ENCODE peak calls at places on chromosomes 13 and 19, in seven cellular contexts. K is A549, U is neural progenitor cell, S is mammary epithelial cell, G is pancreas, W is heart right ventricle, L is HCT116. Z is an unnamed sample.

GRCh38 chr19:14413355-14413754 is 5.8 kb downstream of the DDX39A start:
- DNase-seq in K (no peak), U (no peak), S (no peak), G (no peak), W (no peak), L (no peak), Z (no peak)

GRCh38 chr13:90443268-90443667 is 904.2 kb upstream of the MIR17HG start:
- DNase-seq in K (no peak), U (no peak), S (no peak), G (no peak), W (no peak), L (no peak), Z (no peak)

GRCh38 chr13:32659736-32660135 is 73.5 kb downstream of the PDS5B start:
- DNase-seq in K (no peak), U (no peak), S (no peak), G (no peak), W (no peak), L (no peak), Z (no peak)

GRCh38 chr13:46983881-46984280 is 87.0 kb upstream of the HTR2A start:
- DNase-seq in K (no peak), U (no peak), S (peak), G (no peak), W (no peak), L (no peak), Z (no peak)

GRCh38 chr19:35528218-35529038 is at the start of gene SBSN:
- DNase-seq in K (no peak), U (no peak), S (peak), G (no peak), W (no peak), L (no peak), Z (no peak)

GRCh38 chr19:4679416-4679815 is 9.3 kb upstream of the MYDGF start:
- DNase-seq in K (no peak), U (no peak), S (no peak), G (no peak), W (no peak), L (no peak), Z (no peak)

GRCh38 chr19:1690570-1691307 is 38.3 kb upstream of the TCF3 start:
- DNase-seq in K (no peak), U (peak), S (peak), G (no peak), W (no peak), L (no peak), Z (no peak)

GRCh38 chr19:16266586-16266942 is 58.1 kb upstream of the KLF2 start:
- DNase-seq in K (no peak), U (no peak), S (no peak), G (no peak), W (no peak), L (no peak), Z (no peak)

GRCh38 chr13:59425211-59425721 is 738.5 kb downstream of the DIAPH3 start:
- DNase-seq in K (no peak), U (no peak), S (no peak), G (no peak), W (no peak), L (no peak), Z (no peak)

GRCh38 chr13:31012285-31013024 is 80.0 kb downstream of the TEX26 start:
- DNase-seq in K (peak), U (peak), S (no peak), G (no peak), W (no peak), L (no peak), Z (no peak)
- TF ChIP-seq CTCF in K (peak), U (peak), S (peak), G (no peak), W (no peak), L (peak), Z (no peak)

GRCh38 chr19:45528744-45529453 is 21.6 kb downstream of the VASP start:
- DNase-seq in K (no peak), U (peak), S (no peak), G (peak), W (no peak), L (no peak), Z (peak)
- H3K4me3 ChIP-seq in K (no peak), U (peak), S (no peak), G (peak), W (peak), L (no peak), Z (peak)

GRCh38 chr19:34480491-34480890 is 1.1 kb upstream of the WTIP start:
- DNase-seq in K (no peak), U (no peak), S (no peak), G (no peak), W (no peak), L (no peak), Z (no peak)

GRCh38 chr19:34482380-34483250 is 1.1 kb downstream of the WTIP start:
- DNase-seq in K (peak), U (peak), S (peak), G (no peak), W (peak), L (no peak), Z (no peak)

GRCh38 chr19:34484328-34484727 is 2.8 kb downstream of the WTIP start:
- DNase-seq in K (no peak), U (no peak), S (no peak), G (no peak), W (peak), L (no peak), Z (no peak)

GRCh38 chr19:34480971-34481821 is at the start of gene WTIP:
- DNase-seq in K (peak), U (peak), S (peak), G (no peak), W (peak), L (peak), Z (peak)

GRCh38 chr19:34481861-34482379 is 362 bp downstream of the WTIP start:
- DNase-seq in K (peak), U (no peak), S (peak), G (no peak), W (peak), L (no peak), Z (peak)
- H3K27ac ChIP-seq in K (peak), U (no peak), S (no peak), G (no peak), W (peak), L (peak), Z (peak)

GRCh38 chr13:106151056-106151699 is 384.3 kb downstream of the EFNB2 start:
- DNase-seq in K (peak), U (peak), S (peak), G (no peak), W (no peak), L (peak), Z (no peak)

GRCh38 chr13:106145070-106145469 is 390.4 kb downstream of the EFNB2 start:
- DNase-seq in K (no peak), U (no peak), S (no peak), G (no peak), W (no peak), L (no peak), Z (no peak)

GRCh38 chr13:106143392-106143791 is 392.1 kb downstream of the EFNB2 start:
- DNase-seq in K (no peak), U (no peak), S (no peak), G (no peak), W (no peak), L (no peak), Z (no peak)

GRCh38 chr13:106143930-106144709 is 391.3 kb downstream of the EFNB2 start:
- DNase-seq in K (no peak), U (no peak), S (peak), G (no peak), W (no peak), L (peak), Z (no peak)

DNA sequence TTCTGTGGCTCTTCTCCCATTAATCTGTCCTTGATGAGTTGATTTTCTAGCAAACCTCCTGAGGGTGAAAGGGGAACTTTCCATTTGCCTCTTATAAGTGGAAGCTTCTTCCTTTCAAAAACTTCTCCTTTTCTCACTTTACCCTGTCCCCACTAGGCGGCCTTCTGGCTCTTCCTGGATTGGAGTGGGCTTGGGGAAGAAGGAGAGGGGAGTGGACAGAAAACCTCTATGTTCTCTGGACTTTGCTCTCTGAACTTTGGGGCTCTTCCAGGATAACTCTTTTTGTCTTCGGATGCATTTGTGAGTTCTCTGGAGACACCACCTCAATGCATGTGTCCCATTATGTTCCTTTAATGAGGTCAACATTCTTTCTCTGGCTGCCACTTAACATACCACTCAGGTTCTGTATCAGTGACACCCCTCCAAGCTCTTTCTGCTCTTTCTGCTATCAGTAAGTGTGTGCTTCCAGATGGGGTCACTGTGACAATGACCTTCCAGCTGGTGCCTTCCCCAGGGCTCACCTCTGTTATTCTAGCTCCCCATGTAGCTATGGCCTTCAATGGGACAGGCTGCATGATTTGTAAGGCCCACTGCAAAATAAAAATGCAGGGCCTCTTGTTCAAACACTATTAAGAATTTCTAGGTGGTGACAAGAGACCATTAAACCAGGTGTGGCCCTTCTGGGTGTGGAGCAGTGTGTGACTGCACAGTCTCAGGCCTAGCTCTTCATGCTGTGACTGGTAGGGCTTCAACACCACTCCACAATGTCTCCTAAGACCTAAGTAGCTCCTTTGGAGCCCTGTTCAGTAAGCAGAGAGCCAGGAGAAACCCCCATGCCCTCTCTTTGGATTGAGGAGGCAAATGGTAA is 389.2 kb downstream of the EFNB2 start:
- DNase-seq in K (no peak), U (no peak), S (no peak), G (no peak), W (no peak), L (no peak), Z (no peak)
- TF ChIP-seq CTCF in K (no peak), U (no peak), S (no peak), G (no peak), W (no peak), L (no peak), Z (no peak)

GRCh38 chr19:55058781-55059610 is 4.0 kb downstream of the RDH13 start:
- DNase-seq in K (no peak), U (no peak), S (no peak), G (no peak), W (no peak), L (no peak), Z (no peak)
- H3K4me3 ChIP-seq in K (no peak), U (no peak), S (no peak), G (no peak), W (no peak), L (no peak), Z (no peak)

GRCh38 chr13:51328488-51328887 is 11.0 kb upstream of the SERPINE3 start:
- DNase-seq in K (no peak), U (peak), S (no peak), G (no peak), W (no peak), L (no peak), Z (no peak)
- H3K27ac ChIP-seq in K (no peak), U (no peak), S (no peak), G (no peak), W (no peak), L (no peak), Z (no peak)

DNA sequence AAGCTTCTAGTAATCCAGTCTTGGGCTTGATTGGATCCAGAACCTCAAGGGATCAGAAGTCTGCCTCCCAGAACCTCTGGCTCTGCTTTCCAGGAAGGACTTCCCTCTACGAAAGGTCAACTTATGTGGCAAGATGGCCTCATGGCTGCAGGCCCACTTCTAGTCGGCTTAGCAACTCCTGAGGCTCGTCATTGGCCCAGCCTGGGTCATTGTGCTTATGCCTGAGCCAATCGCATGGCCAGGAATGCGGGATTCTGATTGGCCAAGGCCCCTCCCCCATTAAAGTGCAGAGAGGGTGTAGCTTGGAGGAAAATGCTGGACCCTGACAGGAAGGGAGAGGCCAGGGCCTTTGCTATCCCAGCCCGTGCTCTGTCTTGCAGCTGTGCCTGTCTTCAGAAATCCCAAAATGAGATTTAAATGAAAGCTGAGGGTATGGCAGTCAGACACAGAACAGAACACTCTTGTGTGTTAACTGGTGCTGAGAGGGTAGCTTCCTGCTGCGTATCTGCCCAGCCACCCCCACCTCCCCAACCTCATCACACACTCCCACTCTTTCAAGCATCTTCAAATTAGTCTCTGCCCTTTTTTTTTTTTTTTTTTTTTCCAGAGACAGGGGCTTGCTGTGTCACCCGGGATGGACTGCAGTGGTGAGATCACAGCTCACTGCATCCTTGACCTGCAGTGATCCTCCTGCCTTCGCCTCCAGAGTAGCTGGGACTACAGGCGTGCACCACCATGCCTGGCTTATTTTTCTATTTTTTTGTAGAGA is 5.5 kb upstream of the CCNE1 start:
- DNase-seq in K (peak), U (peak), S (no peak), G (no peak), W (peak), L (no peak), Z (peak)
- TF ChIP-seq CTCF in K (no peak), U (no peak), S (no peak), G (no peak), W (no peak), L (no peak), Z (no peak)

DNA sequence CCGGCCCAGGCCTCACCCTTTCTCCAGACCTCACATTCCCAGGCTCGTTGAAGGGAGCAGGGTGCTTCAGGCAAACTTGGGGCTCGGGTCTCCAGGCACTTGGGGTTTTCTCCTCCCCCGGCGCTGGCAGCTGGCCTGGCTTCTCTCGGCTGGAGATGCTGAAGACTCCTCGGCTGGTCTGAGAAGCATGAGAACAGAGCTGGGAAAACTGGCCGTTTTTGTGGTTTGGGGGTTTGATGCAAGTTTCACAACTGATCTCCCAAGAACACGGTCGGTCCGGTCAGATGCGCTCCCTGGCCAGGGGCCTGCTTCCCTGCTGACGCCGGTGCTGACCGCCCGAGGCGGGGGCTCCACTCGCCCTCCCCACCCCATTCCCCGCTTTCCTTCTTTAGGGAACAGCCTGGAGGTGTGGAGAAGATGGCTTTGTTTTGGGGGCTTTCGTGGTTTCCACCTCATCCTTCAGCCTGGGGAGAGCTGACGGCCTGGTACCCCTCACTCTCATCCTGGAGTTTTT is 35.3 kb downstream of the CEBPA start:
- DNase-seq in K (no peak), U (no peak), S (no peak), G (peak), W (no peak), L (no peak), Z (no peak)
- H3K4me3 ChIP-seq in K (no peak), U (no peak), S (no peak), G (no peak), W (no peak), L (no peak), Z (no peak)

GRCh38 chr13:56622840-56623239 is 517.9 kb upstream of the PRR20A start:
- DNase-seq in K (no peak), U (no peak), S (no peak), G (peak), W (no peak), L (no peak), Z (no peak)
- H3K27ac ChIP-seq in K (no peak), U (no peak), S (no peak), G (no peak), W (no peak), L (no peak), Z (no peak)